ENCODE peak calls at places on chromosomes 6 and 20, in five cellular contexts. F is astrocyte of the cerebellum, R is heart right ventricle, J is fibroblast of pulmonary artery, T is fibroblast of mammary gland. M is an unnamed sample.

GRCh38 chr20:45322952-45323383 is 14.9 kb upstream of the MATN4 start:
- DNase-seq in J (peak), T (peak), F (no peak), R (peak), M (peak)

GRCh38 chr6:18215436-18215835 is 48.9 kb downstream of the DEK start:
- DNase-seq in F (no peak), J (no peak), R (no peak), T (no peak), M (no peak)

GRCh38 chr6:134642217-134642616 is 307.7 kb downstream of the ALDH8A1 start:
- DNase-seq in T (peak), J (peak), F (no peak), R (no peak), M (no peak)

GRCh38 chr20:57620274-57620990 is at the start of gene ZBP1:
- DNase-seq in F (no peak), T (no peak), J (no peak), R (no peak), M (no peak)

GRCh38 chr20:52798124-52798523 is 174.0 kb upstream of the TSHZ2 start:
- DNase-seq in T (no peak), F (no peak), R (no peak), J (no peak), M (no peak)

GRCh38 chr6:161393839-161394364 is 120.0 kb upstream of the AGPAT4 start:
- DNase-seq in T (peak), J (peak), F (peak), R (peak), M (peak)

GRCh38 chr6:14286144-14286543 is 168.6 kb downstream of the CD83 start:
- DNase-seq in J (peak), F (peak), R (peak), T (peak), M (no peak)

GRCh38 chr20:16922834-16923233 is 174.7 kb downstream of the OTOR start:
- DNase-seq in R (no peak), J (peak), T (peak), F (peak), M (peak)

GRCh38 chr6:52644246-52644645 is 26.7 kb upstream of the TMEM14A start:
- DNase-seq in F (no peak), J (no peak), T (no peak), R (no peak), M (no peak)

GRCh38 chr20:62336329-62336728 is 30.8 kb downstream of the LAMA5 start:
- DNase-seq in R (no peak), F (no peak), J (no peak), T (no peak), M (no peak)

GRCh38 chr6:135600086-135600702 is 102.7 kb upstream of the AHI1 start:
- DNase-seq in F (no peak), J (no peak), T (no peak), R (no peak), M (peak)

GRCh38 chr20:32365560-32365959 is 7.4 kb downstream of the ASXL1 start:
- DNase-seq in J (no peak), R (no peak), T (no peak), F (no peak), M (no peak)

GRCh38 chr6:28977351-28978136 is 27.6 kb downstream of the ZNF311 start:
- DNase-seq in F (no peak), R (no peak), J (peak), T (peak), M (peak)

GRCh38 chr6:150788135-150788534 is 77.4 kb upstream of the MTHFD1L start:
- DNase-seq in F (no peak), J (no peak), R (no peak), T (no peak), M (no peak)

GRCh38 chr6:23173231-23173630 is 603.9 kb downstream of the HDGFL1 start:
- DNase-seq in J (peak), R (no peak), T (no peak), F (no peak), M (no peak)

GRCh38 chr6:92538926-92539325 is 880.4 kb downstream of the EPHA7 start:
- DNase-seq in J (no peak), R (no peak), F (no peak), T (no peak), M (no peak)

GRCh38 chr6:49856282-49856681 is 10.1 kb downstream of the CRISP1 start:
- DNase-seq in T (no peak), R (no peak), F (no peak), J (no peak), M (no peak)

GRCh38 chr20:57967364-57967763 is 257.5 kb upstream of the PMEPA1 start:
- DNase-seq in J (no peak), R (no peak), F (no peak), T (no peak), M (no peak)

GRCh38 chr20:61849376-61849775 is 216.3 kb downstream of the TAF4 start:
- DNase-seq in J (no peak), R (no peak), T (no peak), F (no peak), M (no peak)

GRCh38 chr6:6728169-6728941 is 139.8 kb downstream of the LY86 start:
- DNase-seq in F (no peak), R (no peak), J (no peak), T (no peak), M (no peak)

GRCh38 chr6:147194652-147195403 is 9.4 kb upstream of the STXBP5 start:
- DNase-seq in F (no peak), R (no peak), T (peak), J (no peak), M (no peak)

GRCh38 chr20:51042657-51043247 is 19.8 kb upstream of the KCNG1 start:
- DNase-seq in T (no peak), J (no peak), F (no peak), R (no peak), M (no peak)

GRCh38 chr6:129102741-129103140 is 219.8 kb downstream of the LAMA2 start:
- DNase-seq in J (peak), T (peak), F (no peak), R (peak), M (no peak)

GRCh38 chr6:113690255-113690956 is 166.7 kb upstream of the MARCKS start:
- DNase-seq in J (peak), T (peak), F (peak), R (no peak), M (no peak)

GRCh38 chr6:12132351-12133222 is 120.5 kb downstream of the HIVEP1 start:
- DNase-seq in J (peak), R (no peak), T (peak), F (no peak), M (no peak)

GRCh38 chr6:100479180-100480035 is 14.7 kb upstream of the SIM1 start:
- DNase-seq in R (no peak), F (peak), J (peak), T (peak), M (peak)

GRCh38 chr20:62192635-62193034 is 9.8 kb downstream of the MTG2 start:
- DNase-seq in T (no peak), R (no peak), F (no peak), J (no peak), M (no peak)

GRCh38 chr6:169838291-169839028 is 87.0 kb downstream of the ERMARD start:
- DNase-seq in T (no peak), R (no peak), F (no peak), J (no peak), M (no peak)

GRCh38 chr6:31037692-31038091 is 27.4 kb downstream of the MUC22 start:
- DNase-seq in T (peak), J (no peak), F (no peak), R (no peak), M (no peak)

GRCh38 chr20:33644313-33645071 is 17.6 kb upstream of the C20orf144 start:
- DNase-seq in F (no peak), R (no peak), T (no peak), J (no peak), M (no peak)

GRCh38 chr6:41515995-41516394 is 30.2 kb upstream of the FOXP4 start:
- DNase-seq in J (no peak), R (no peak), F (no peak), T (no peak), M (no peak)

GRCh38 chr6:133097208-133097607 is 143.9 kb upstream of the EYA4 start:
- DNase-seq in F (no peak), J (no peak), R (no peak), T (no peak), M (no peak)

GRCh38 chr20:53657732-53658131 is 64.1 kb upstream of the ZNF217 start:
- DNase-seq in F (no peak), T (no peak), J (no peak), R (no peak), M (peak)

GRCh38 chr6:133590814-133591213 is 298.1 kb upstream of the TCF21 start:
- DNase-seq in T (peak), F (no peak), J (no peak), R (no peak), M (no peak)

GRCh38 chr6:31620586-31621319 is at the start of gene PRRC2A:
- DNase-seq in J (peak), F (peak), T (no peak), R (peak), M (peak)

GRCh38 chr6:40585661-40586269 is 1.4 kb downstream of the LRFN2 start:
- DNase-seq in R (no peak), F (no peak), J (no peak), T (no peak), M (peak)

GRCh38 chr6:14270925-14271791 is 153.6 kb downstream of the CD83 start:
- DNase-seq in R (no peak), J (peak), F (peak), T (peak), M (no peak)

GRCh38 chr6:161882196-161882595 is 608.3 kb upstream of the AGPAT4 start:
- DNase-seq in F (no peak), J (no peak), R (no peak), T (no peak), M (no peak)

GRCh38 chr6:123771126-123771525 is 32.5 kb upstream of the NKAIN2 start:
- DNase-seq in J (peak), F (no peak), R (no peak), T (no peak), M (no peak)

GRCh38 chr20:53872561-53873248 is 197.7 kb downstream of the BCAS1 start:
- DNase-seq in T (no peak), F (no peak), J (no peak), R (no peak), M (peak)

GRCh38 chr6:3835055-3835731 is 14.0 kb upstream of the FAM50B start:
- DNase-seq in F (no peak), T (peak), R (peak), J (peak), M (no peak)
- TF ChIP-seq CTCF in F (no peak), T (no peak), R (no peak), J (no peak), M (no peak)

DNA sequence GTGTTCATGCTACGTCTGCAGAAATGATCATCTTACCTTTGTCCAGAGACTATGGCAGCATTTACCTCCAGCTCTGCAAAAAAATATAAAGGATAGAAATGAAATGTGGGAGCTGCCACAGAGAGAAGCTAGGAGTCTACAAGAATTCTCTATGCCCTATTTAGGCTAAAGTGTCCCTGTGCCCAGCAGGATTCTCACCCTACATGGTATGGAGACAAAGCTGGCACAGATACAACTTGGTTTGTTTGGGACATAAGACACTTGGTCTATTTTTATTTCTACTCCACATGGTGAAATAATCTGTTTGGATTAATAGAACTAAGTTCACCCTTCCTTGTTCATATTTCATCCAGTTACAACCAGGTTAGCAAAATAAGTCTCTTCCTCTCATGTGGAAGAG is 28.4 kb downstream of the TP53INP2 start:
- DNase-seq in T (no peak), J (no peak), F (no peak), R (no peak), M (no peak)
- H3K4me3 ChIP-seq in T (no peak), J (no peak), F (no peak), R (no peak), M (no peak)

GRCh38 chr6:79646006-79646405 is 14.9 kb downstream of the SH3BGRL2 start:
- DNase-seq in T (no peak), F (no peak), J (no peak), R (no peak), M (peak)
- TF ChIP-seq CTCF in T (no peak), F (no peak), J (peak), R (no peak), M (peak)

GRCh38 chr20:1893721-1894470 is 1.3 kb upstream of the SIRPA start:
- DNase-seq in F (no peak), R (peak), J (peak), T (peak), M (no peak)
- H3K4me3 ChIP-seq in F (peak), R (peak), J (peak), T (peak), M (peak)

DNA sequence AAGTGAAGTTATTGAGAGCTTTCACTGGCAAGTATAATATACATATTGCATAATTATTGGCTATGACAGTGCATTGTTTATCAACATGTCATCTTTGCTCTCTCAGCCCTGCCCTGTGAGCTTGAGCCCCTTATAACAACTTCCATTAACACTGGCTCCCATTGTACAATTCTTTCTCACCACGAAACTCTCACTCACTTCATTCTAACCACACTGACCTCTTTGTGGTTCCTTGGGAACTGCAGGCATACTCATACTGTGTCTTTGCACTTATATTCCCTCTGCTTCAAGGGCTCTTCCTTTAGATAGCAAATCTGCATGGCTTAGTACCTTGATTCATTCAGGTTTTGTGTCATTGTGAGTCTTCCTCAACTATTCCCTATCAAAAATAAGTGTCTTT is 411.8 kb downstream of the CDKAL1 start:
- DNase-seq in F (peak), J (peak), R (no peak), T (peak), M (peak)
- TF ChIP-seq CTCF in F (no peak), J (peak), R (no peak), T (peak), M (peak)

DNA sequence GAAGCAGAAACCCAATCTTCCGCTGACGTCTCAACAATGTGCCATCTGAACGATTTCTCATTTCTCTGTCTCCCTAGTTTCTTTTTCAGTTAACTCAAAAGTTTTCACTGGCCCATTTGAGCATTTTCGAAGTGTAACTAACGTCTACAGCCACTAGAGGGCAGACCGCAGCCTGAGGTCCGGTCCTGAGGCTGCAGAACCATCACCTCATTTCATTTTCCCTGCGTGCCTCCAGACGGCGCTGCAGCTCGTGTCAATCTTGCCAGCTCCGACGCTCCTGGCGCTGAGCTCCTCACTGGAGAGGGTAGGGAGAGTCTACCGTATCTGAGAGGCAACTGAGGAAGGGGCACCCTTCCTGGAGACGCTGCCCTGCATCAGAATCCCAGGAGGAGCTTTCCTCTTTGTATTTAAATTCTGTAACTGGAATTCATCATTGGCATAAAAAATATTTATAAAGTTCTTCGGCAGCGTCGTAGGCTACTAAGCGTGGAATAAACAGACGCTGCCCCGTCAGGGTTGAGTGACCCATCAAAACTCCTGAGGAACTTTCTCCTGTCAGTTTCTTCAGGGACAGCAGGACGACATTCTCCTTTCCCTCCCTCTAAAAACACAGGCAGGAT is 28.5 kb upstream of the DTNBP1 start:
- DNase-seq in J (peak), T (peak), R (peak), F (peak), M (peak)
- H3K4me3 ChIP-seq in J (no peak), T (peak), R (peak), F (no peak), M (peak)

GRCh38 chr20:550611-551010 is 7.0 kb upstream of the CSNK2A1 start:
- DNase-seq in R (no peak), F (no peak), J (no peak), T (no peak), M (no peak)

GRCh38 chr20:544153-544725 is 649 bp upstream of the CSNK2A1 start:
- DNase-seq in R (no peak), F (no peak), T (no peak), J (no peak), M (no peak)

GRCh38 chr20:547394-547793 is 3.8 kb upstream of the CSNK2A1 start:
- DNase-seq in T (no peak), F (no peak), R (no peak), J (no peak), M (no peak)

GRCh38 chr20:546353-546752 is 2.8 kb upstream of the CSNK2A1 start:
- DNase-seq in J (no peak), F (no peak), T (no peak), R (no peak), M (no peak)

GRCh38 chr20:549720-550496 is 6.3 kb upstream of the CSNK2A1 start:
- DNase-seq in T (no peak), J (no peak), R (no peak), F (no peak), M (no peak)
- TF ChIP-seq CTCF in T (no peak), J (no peak), R (no peak), F (no peak), M (no peak)

DNA sequence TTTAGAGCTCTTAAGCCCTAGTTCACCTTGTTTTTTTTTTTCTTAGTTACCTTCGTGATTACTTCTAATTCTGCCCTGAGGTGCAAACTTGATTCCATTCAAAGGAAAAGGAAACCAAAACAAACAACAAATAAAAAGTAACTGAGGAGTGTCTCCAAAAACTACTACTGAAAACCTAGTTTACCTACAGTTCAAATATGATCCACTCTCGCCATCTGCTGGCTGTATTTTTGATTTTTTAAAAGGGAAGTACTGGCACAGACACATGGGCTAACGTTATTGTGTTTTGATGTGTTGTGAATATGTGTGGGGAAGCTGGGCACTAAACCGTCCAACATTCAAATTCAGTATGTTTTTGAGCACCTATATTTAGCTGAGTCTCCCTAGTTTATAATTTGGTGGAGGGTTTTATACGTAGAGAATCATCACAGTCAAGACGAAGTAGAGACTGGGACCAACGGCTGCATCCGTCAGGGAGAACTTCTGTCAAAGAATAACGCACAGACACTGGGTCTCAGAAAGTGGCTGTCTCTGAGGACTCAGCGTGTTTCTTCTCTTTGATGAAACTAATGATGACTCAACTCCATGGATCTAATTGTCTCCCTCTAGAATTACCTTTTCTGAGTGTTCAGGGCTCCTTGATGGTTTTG is 373.5 kb upstream of the BTBD3 start:
- DNase-seq in F (peak), R (peak), T (peak), J (peak), M (peak)
- H3K4me3 ChIP-seq in F (no peak), R (no peak), T (no peak), J (no peak), M (no peak)

M was measured in A673.